ENCODE peak calls at places on chromosome 1, in four cellular contexts. One of them, this sample, is unnamed.
A peak's percentile ranks its signal among the peaks of the same experiment; 100 is the strongest.

GRCh38 chr1:16151985-16152384 is 3.9 kb downstream of the EPHA2 start:
- DNase-seq in K562: no peak
- DNase-seq in WTC11: no peak
- DNase-seq in GM12878: no peak
- DNase-seq in this sample: no peak

GRCh38 chr1:14970115-14970798 is 183.3 kb upstream of the TMEM51 start:
- DNase-seq in K562: peak; percentile 92
- DNase-seq in GM12878: no peak
- DNase-seq in WTC11: peak; percentile 43
- DNase-seq in this sample: peak; percentile 69

GRCh38 chr1:32208891-32209309 is at the start of gene DCDC2B:
- DNase-seq in GM12878: no peak
- DNase-seq in WTC11: no peak
- DNase-seq in K562: no peak
- DNase-seq in this sample: peak; percentile 43

GRCh38 chr1:188986751-188987417 is 1490.8 kb downstream of the BRINP3 start:
- DNase-seq in GM12878: no peak
- DNase-seq in WTC11: peak; percentile 21
- DNase-seq in K562: no peak
- DNase-seq in this sample: no peak

GRCh38 chr1:174337000-174337681 is 110.6 kb upstream of the GPR52 start:
- DNase-seq in GM12878: no peak
- DNase-seq in K562: no peak
- DNase-seq in WTC11: no peak
- DNase-seq in this sample: no peak

GRCh38 chr1:13863701-13864100 is 163.7 kb downstream of the PRDM2 start:
- DNase-seq in GM12878: no peak
- DNase-seq in K562: no peak
- DNase-seq in WTC11: no peak
- DNase-seq in this sample: no peak

GRCh38 chr1:162216604-162217003 is 147.1 kb downstream of the NOS1AP start:
- DNase-seq in K562: no peak
- DNase-seq in WTC11: no peak
- DNase-seq in GM12878: no peak
- DNase-seq in this sample: no peak

GRCh38 chr1:67723620-67724019 is 38.6 kb downstream of the GADD45A start:
- DNase-seq in WTC11: no peak
- DNase-seq in GM12878: no peak
- DNase-seq in K562: peak; percentile 26
- DNase-seq in this sample: no peak

GRCh38 chr1:230099435-230099834 is 32.4 kb downstream of the GALNT2 start:
- DNase-seq in K562: no peak
- DNase-seq in WTC11: no peak
- DNase-seq in GM12878: no peak
- DNase-seq in this sample: no peak

GRCh38 chr1:2204384-2205190 is 10.0 kb upstream of the FAAP20 start:
- DNase-seq in GM12878: no peak
- DNase-seq in WTC11: peak; percentile 90
- DNase-seq in K562: peak; percentile 100
- DNase-seq in this sample: peak; percentile 99

GRCh38 chr1:157806431-157807149 is 13.3 kb downstream of the FCRL1 start:
- DNase-seq in K562: no peak
- DNase-seq in WTC11: no peak
- DNase-seq in GM12878: peak; percentile 68
- DNase-seq in this sample: no peak

GRCh38 chr1:6385673-6386191 is 7.8 kb downstream of the ACOT7 start:
- DNase-seq in K562: no peak
- DNase-seq in WTC11: peak; percentile 90
- DNase-seq in GM12878: no peak
- DNase-seq in this sample: peak; percentile 93

GRCh38 chr1:81873946-81874345 is 73.2 kb downstream of the ADGRL2 start:
- DNase-seq in WTC11: no peak
- DNase-seq in GM12878: no peak
- DNase-seq in K562: no peak
- DNase-seq in this sample: no peak

GRCh38 chr1:24381256-24381655 is 32.3 kb downstream of the STPG1 start:
- DNase-seq in WTC11: no peak
- DNase-seq in K562: no peak
- DNase-seq in GM12878: no peak
- DNase-seq in this sample: no peak

GRCh38 chr1:58468612-58469493 is 77.7 kb downstream of the OMA1 start:
- DNase-seq in K562: no peak
- DNase-seq in WTC11: no peak
- DNase-seq in GM12878: no peak
- DNase-seq in this sample: no peak

GRCh38 chr1:22414244-22414751 is 37.4 kb upstream of the ZBTB40 start:
- DNase-seq in K562: peak; percentile 42
- DNase-seq in WTC11: no peak
- DNase-seq in GM12878: no peak
- DNase-seq in this sample: no peak

GRCh38 chr1:32878183-32878582 is 7.5 kb upstream of the FNDC5 start:
- DNase-seq in WTC11: no peak
- DNase-seq in K562: peak; percentile 20
- DNase-seq in GM12878: no peak
- DNase-seq in this sample: no peak

GRCh38 chr1:119917304-119918055 is 21.2 kb upstream of the ADAM30 start:
- DNase-seq in WTC11: no peak
- DNase-seq in GM12878: no peak
- DNase-seq in K562: no peak
- DNase-seq in this sample: no peak

GRCh38 chr1:212584092-212584886 is 24.3 kb upstream of the ATF3 start:
- DNase-seq in K562: no peak
- DNase-seq in WTC11: no peak
- DNase-seq in GM12878: no peak
- DNase-seq in this sample: no peak

GRCh38 chr1:53732912-53733317 is 6.0 kb downstream of the GLIS1 start:
- DNase-seq in K562: no peak
- DNase-seq in WTC11: no peak
- DNase-seq in GM12878: no peak
- DNase-seq in this sample: no peak

GRCh38 chr1:103353391-103353790 is 172.1 kb upstream of the RNPC3 start:
- DNase-seq in WTC11: no peak
- DNase-seq in GM12878: no peak
- DNase-seq in K562: no peak
- DNase-seq in this sample: no peak

GRCh38 chr1:33055210-33055991 is 18.7 kb upstream of the AK2 start:
- DNase-seq in K562: peak; percentile 82
- DNase-seq in WTC11: peak; percentile 61
- DNase-seq in GM12878: peak; percentile 15
- DNase-seq in this sample: peak; percentile 85

GRCh38 chr1:147095691-147096090 is 76.6 kb downstream of the PRKAB2 start:
- DNase-seq in K562: no peak
- DNase-seq in GM12878: no peak
- DNase-seq in WTC11: no peak
- DNase-seq in this sample: no peak
- TF ChIP-seq USF1 in K562: no peak
- TF ChIP-seq USF1 in GM12878: no peak
- TF ChIP-seq USF1 in WTC11: no peak
- TF ChIP-seq USF1 in this sample: no peak

DNA sequence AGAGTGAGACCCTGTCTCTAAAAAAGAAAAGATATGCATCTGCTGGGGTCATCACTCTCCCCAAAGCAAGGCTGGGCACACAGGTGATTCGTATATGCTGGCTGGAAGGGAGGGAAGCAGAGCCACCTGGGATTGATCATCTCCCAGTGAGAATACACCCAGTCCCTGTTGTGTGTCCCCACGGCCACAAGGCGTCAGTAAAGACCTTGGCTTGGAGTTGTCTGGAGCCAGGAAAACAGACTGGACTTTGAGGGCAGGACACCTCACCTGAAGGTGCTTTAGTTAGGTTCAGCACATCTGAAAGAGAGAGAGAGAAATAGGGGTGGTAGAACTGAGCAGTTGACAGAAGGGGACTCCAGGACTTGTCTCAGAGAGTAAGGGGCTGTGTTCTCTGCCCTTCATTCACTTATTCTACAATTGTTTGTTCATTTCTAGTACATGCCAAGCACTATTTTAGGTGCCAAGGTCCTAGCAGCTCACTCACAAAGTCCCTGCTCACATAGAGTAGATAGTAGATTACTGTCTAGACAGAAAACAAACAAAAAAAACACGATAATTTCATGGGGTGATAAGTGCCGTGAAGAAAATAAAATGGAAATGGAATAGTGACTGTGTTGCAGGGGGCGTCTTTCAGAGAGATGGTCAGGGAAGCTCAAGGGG is 13.5 kb downstream of the CITED4 start:
- DNase-seq in WTC11: peak; percentile 77
- DNase-seq in GM12878: no peak
- DNase-seq in K562: peak; percentile 76
- DNase-seq in this sample: peak; percentile 77
- TF ChIP-seq USF1 in WTC11: no peak
- TF ChIP-seq USF1 in GM12878: no peak
- TF ChIP-seq USF1 in K562: no peak
- TF ChIP-seq USF1 in this sample: no peak

GRCh38 chr1:241934181-241934815 is 23.3 kb upstream of the BECN2 start:
- DNase-seq in GM12878: no peak
- DNase-seq in K562: no peak
- DNase-seq in WTC11: peak; percentile 62
- DNase-seq in this sample: no peak

GRCh38 chr1:241932845-241933244 is 24.7 kb upstream of the BECN2 start:
- DNase-seq in K562: no peak
- DNase-seq in GM12878: no peak
- DNase-seq in WTC11: no peak
- DNase-seq in this sample: no peak

GRCh38 chr1:241939798-241940197 is 17.8 kb upstream of the BECN2 start:
- DNase-seq in GM12878: no peak
- DNase-seq in WTC11: no peak
- DNase-seq in K562: no peak
- DNase-seq in this sample: no peak

GRCh38 chr1:241934843-241935242 is 22.7 kb upstream of the BECN2 start:
- DNase-seq in GM12878: no peak
- DNase-seq in WTC11: no peak
- DNase-seq in K562: no peak
- DNase-seq in this sample: no peak
- TF ChIP-seq USF1 in GM12878: no peak
- TF ChIP-seq USF1 in WTC11: no peak
- TF ChIP-seq USF1 in K562: no peak
- TF ChIP-seq USF1 in this sample: no peak

DNA sequence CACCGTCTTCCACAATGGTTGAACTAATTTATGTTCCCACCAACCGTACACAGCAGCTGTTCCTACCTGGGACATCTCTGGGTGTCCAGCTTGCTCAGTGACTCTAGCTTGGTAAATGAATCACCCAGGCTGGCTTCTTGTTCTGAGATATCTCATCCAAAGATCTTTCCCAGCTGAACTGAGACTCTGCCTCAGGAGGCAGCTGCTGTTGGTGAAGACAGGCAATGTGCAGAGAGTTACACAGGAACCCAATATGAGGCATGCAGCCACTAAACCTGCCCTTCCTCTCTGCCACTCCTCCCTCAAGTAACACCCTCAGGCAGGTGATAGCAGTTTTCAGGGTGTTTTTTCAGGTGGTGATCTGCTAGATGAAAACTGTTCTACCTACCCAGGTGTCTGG is 14.0 kb upstream of the FOXO6 start:
- DNase-seq in GM12878: no peak
- DNase-seq in K562: no peak
- DNase-seq in WTC11: no peak
- DNase-seq in this sample: no peak
- TF ChIP-seq USF1 in GM12878: no peak
- TF ChIP-seq USF1 in K562: no peak
- TF ChIP-seq USF1 in WTC11: no peak
- TF ChIP-seq USF1 in this sample: no peak

DNA sequence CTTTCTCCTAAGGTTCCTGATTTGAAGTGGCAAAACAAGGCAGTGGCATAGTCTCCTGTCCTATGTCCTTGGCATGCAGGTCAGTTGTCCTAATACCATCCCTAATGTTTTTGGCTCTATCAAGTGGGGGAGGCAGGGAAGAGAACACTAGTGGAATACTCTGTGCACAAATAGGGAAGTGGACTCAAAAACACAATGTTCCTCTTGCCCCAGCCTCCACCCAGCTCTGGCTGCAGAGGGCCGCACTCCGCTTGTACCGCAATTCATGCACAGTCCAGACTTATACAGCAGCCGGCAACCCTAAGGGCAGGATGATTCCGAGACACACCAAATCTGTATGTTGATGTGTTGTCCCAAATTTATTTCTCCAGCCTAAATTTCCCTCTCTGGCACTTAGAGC is 14.5 kb downstream of the PLEKHO1 start:
- DNase-seq in K562: no peak
- DNase-seq in WTC11: no peak
- DNase-seq in GM12878: no peak
- DNase-seq in this sample: no peak
- TF ChIP-seq USF1 in K562: no peak
- TF ChIP-seq USF1 in WTC11: no peak
- TF ChIP-seq USF1 in GM12878: no peak
- TF ChIP-seq USF1 in this sample: no peak

DNA sequence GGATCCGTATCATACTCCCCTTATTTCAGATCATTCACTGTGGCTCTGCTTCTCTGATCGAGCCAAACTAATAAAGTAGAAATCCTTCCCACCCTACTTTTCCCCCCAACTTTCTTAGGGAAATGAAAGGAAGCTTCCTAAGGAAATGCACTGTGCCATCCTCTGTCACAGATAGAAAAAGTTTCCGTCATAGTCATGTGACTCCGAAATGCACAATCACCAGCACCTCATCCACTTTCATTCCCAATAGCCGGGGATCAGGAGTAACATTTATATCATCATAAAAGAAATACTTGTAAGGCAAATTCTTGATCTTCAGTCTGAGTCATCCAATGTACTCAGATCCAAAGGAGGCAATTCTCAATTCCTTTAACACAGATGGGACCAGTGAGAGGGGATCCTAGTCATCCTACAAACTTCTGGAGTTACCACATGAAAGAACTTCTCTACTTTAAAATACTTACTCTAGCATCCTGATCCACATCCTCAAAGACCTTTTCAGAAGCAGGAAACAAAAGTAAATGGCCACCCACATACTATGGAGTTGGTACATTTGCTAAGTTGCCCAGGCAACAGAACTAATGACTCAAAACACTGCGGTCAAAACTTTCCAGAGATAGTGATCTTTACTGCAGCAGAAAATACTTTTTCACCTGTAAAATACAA is 97.8 kb upstream of the ZC3H11B start:
- DNase-seq in GM12878: no peak
- DNase-seq in K562: no peak
- DNase-seq in WTC11: no peak
- DNase-seq in this sample: no peak
- TF ChIP-seq USF1 in GM12878: no peak
- TF ChIP-seq USF1 in K562: no peak
- TF ChIP-seq USF1 in WTC11: no peak
- TF ChIP-seq USF1 in this sample: peak; percentile 62